ENCODE peak calls at places on chromosomes 1 and 21, in four cellular contexts. C is K562, E is osteoblast, K is astrocyte. Q is an unnamed sample.

GRCh38 chr21:46248827-46249226 is 20.3 kb upstream of the LSS start:
- DNase-seq in C (no peak), E (no peak), K (no peak), Q (no peak)

GRCh38 chr1:208223136-208223535 is 21.0 kb downstream of the PLXNA2 start:
- DNase-seq in C (no peak), E (peak), K (peak), Q (no peak)

GRCh38 chr1:116356673-116357072 is 16.4 kb upstream of the ATP1A1 start:
- DNase-seq in C (no peak), E (no peak), K (no peak), Q (no peak)

GRCh38 chr1:165441166-165441955 is 3.6 kb downstream of the RXRG start:
- DNase-seq in C (no peak), E (peak), K (no peak), Q (no peak)

GRCh38 chr1:25902462-25902861 is 3.8 kb downstream of the STMN1 start:
- DNase-seq in C (no peak), E (no peak), K (no peak), Q (no peak)

GRCh38 chr21:27725916-27726315 is 759.0 kb upstream of the ADAMTS5 start:
- DNase-seq in C (no peak), E (no peak), K (no peak), Q (no peak)

GRCh38 chr1:170707959-170708666 is 44.2 kb downstream of the PRRX1 start:
- DNase-seq in C (no peak), E (peak), K (peak), Q (peak)

GRCh38 chr1:111882986-111883560 is 106.4 kb downstream of the KCND3 start:
- DNase-seq in C (no peak), E (no peak), K (no peak), Q (no peak)

GRCh38 chr1:220300442-220301121 is 28.3 kb upstream of the RAB3GAP2 start:
- DNase-seq in C (peak), E (peak), K (peak), Q (peak)

GRCh38 chr1:22794691-22795090 is 84.1 kb downstream of the EPHB2 start:
- DNase-seq in C (no peak), E (no peak), K (no peak), Q (no peak)

GRCh38 chr1:96703186-96703585 is 18.4 kb upstream of the PTBP2 start:
- DNase-seq in C (no peak), E (no peak), K (no peak), Q (no peak)

GRCh38 chr21:37166733-37167132 is 93.7 kb downstream of the TTC3 start:
- DNase-seq in C (no peak), E (no peak), K (no peak), Q (no peak)

GRCh38 chr1:225840223-225840610 is 30.3 kb downstream of the EPHX1 start:
- DNase-seq in C (no peak), E (no peak), K (no peak), Q (no peak)

DNA sequence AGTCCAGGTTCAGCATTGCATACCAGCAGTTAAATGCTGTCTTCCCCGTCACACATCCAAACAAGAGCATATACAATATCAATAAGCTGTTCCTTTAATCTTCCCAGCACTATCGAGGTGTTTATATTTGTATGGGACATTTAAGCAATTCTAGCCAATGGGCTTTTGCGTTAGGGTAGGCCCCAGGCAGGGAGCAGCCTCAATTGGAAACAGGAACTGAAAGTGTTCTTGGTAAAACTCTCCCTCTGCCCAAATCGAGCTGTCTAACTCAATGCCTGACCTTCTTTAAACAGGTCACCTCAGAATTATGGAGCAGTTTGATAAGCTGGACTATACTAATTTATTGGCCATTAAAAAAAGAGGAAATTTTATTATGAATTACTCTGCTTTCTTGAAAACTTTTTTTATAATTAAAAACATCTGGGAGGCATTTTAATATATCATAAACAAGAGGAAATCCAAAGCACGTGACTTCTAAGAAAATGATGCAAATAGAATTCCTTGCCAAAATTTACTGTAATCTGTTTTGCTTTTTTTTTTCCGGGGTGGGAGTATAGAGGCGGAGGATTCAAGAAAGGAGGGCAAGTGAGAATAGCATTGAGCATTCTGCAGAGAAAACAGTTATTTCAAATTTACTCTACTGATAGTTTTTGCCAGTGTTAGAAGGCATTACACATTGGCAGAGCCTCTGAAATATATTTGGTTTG is 498.1 kb downstream of the LMO4 start:
- DNase-seq in C (peak), E (peak), K (peak), Q (no peak)
- H3K4me2 ChIP-seq in C (no peak), E (peak), K (no peak), Q (peak)

GRCh38 chr1:154955039-154955717 is 721 bp downstream of the PBXIP1 start:
- DNase-seq in C (peak), E (peak), K (peak), Q (no peak)
- H2AFZ ChIP-seq in C (peak), E (peak), K (no peak), Q (no peak)

DNA sequence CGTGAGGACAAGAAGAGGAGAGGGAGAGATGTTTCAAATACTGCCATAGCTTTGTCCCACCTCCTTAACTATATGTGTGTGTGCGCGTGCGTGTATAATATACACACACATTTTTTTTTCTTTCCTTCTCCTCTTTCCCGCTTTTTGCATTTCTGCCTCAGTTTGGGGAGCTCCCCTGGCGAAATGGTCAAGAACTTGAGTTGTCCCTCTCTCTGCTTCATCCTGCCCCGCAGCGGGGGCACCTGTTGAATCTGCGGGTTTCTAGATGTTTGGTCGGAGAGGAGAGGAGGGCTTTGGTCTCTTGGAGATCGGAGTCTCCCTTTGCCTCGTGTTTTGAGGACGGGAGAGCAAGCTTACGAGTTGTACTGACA is 501 bp downstream of the SCCPDH start:
- DNase-seq in C (peak), E (peak), K (peak), Q (no peak)
- H3K27ac ChIP-seq in C (peak), E (peak), K (peak), Q (no peak)

GRCh38 chr1:45002650-45003645 is 8.2 kb downstream of the HECTD3 start:
- DNase-seq in C (no peak), E (peak), K (no peak), Q (no peak)

GRCh38 chr1:45001011-45001481 is 10.1 kb downstream of the HECTD3 start:
- DNase-seq in C (no peak), E (peak), K (no peak), Q (no peak)

GRCh38 chr1:45005761-45006160 is 5.4 kb downstream of the HECTD3 start:
- DNase-seq in C (no peak), E (peak), K (no peak), Q (no peak)

GRCh38 chr1:45004281-45004920 is 6.7 kb downstream of the HECTD3 start:
- DNase-seq in C (no peak), E (peak), K (no peak), Q (no peak)

GRCh38 chr1:45003741-45004140 is 7.4 kb downstream of the HECTD3 start:
- DNase-seq in C (no peak), E (peak), K (no peak), Q (no peak)
- H3K4me2 ChIP-seq in C (no peak), E (no peak), K (no peak), Q (no peak)

DNA sequence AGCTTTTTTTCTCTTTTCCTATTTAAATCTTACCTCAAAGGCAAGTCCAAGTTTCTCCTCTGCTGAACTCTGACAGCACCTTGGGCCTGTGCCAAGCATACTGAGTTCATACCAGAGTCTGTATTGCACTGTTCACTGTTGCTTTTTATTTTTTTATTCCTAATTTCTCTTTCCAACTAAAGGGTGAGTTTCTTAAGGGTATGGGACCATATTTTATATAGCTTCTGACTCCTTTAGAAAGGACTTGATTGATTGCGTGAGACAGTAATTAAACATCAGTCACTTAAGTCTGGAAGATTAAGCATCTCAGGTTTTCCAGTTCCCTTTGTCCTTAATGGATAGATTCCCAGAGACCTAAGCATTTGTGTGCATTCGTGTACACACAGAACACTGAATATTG is 69.9 kb downstream of the CACHD1 start:
- DNase-seq in C (no peak), E (no peak), K (peak), Q (no peak)
- H2AFZ ChIP-seq in C (no peak), E (peak), K (peak), Q (no peak)

GRCh38 chr1:54404263-54404662 is 1.9 kb downstream of the SSBP3 start:
- DNase-seq in C (no peak), E (no peak), K (no peak), Q (no peak)

GRCh38 chr1:54402896-54403295 is 3.3 kb downstream of the SSBP3 start:
- DNase-seq in C (no peak), E (no peak), K (no peak), Q (no peak)

GRCh38 chr1:54401799-54402198 is 4.4 kb downstream of the SSBP3 start:
- DNase-seq in C (no peak), E (no peak), K (no peak), Q (no peak)

GRCh38 chr1:54403808-54404261 is 2.4 kb downstream of the SSBP3 start:
- DNase-seq in C (no peak), E (peak), K (peak), Q (no peak)

GRCh38 chr1:54403377-54403776 is 2.8 kb downstream of the SSBP3 start:
- DNase-seq in C (no peak), E (no peak), K (no peak), Q (no peak)
- H3K27ac ChIP-seq in C (peak), E (no peak), K (no peak), Q (no peak)

GRCh38 chr1:212247179-212247721 is 38.0 kb upstream of the PPP2R5A start:
- DNase-seq in C (no peak), E (peak), K (peak), Q (no peak)

GRCh38 chr1:212241445-212242287 is 43.5 kb upstream of the PPP2R5A start:
- DNase-seq in C (peak), E (peak), K (no peak), Q (no peak)

GRCh38 chr1:212242985-212243308 is 42.3 kb upstream of the PPP2R5A start:
- DNase-seq in C (no peak), E (peak), K (no peak), Q (no peak)

GRCh38 chr1:212242288-212242984 is 42.8 kb upstream of the PPP2R5A start:
- DNase-seq in C (peak), E (peak), K (no peak), Q (no peak)

GRCh38 chr1:212244441-212244840 is 40.8 kb upstream of the PPP2R5A start:
- DNase-seq in C (no peak), E (no peak), K (no peak), Q (no peak)
- H3K4me2 ChIP-seq in C (no peak), E (no peak), K (no peak), Q (no peak)

Q was measured in keratinocyte.